ENCODE peak calls at places on chromosomes 4 and X, in six cellular contexts. R is body of pancreas, G is heart left ventricle, O is HepG2, B is A549, I is K562. W is an unnamed sample.
A peak's percentile ranks its signal among the peaks of the same experiment; 100 is the strongest.

GRCh38 chr4:25843340-25844097 is 19.3 kb downstream of the SEL1L3 start:
- ATAC-seq in B (no peak), R (peak; percentile 72), O (peak; percentile 41), G (peak; percentile 74), I (peak; percentile 48), W (peak; percentile 13)

GRCh38 chrX:48514126-48514806 is 5.5 kb downstream of the PORCN start:
- ATAC-seq in O (no peak), G (no peak), B (no peak), I (no peak), R (no peak), W (no peak)

GRCh38 chr4:73603307-73603710 is 16.9 kb downstream of the RASSF6 start:
- ATAC-seq in I (no peak), O (peak; percentile 64), B (peak; percentile 81), R (peak; percentile 89), G (no peak), W (no peak)

GRCh38 chr4:104129243-104129642 is 365.5 kb downstream of the CXXC4 start:
- ATAC-seq in G (no peak), O (peak; percentile 66), B (peak; percentile 76), R (peak; percentile 44), I (no peak), W (no peak)

GRCh38 chr4:47017494-47017893 is 13.9 kb upstream of the GABRB1 start:
- ATAC-seq in B (no peak), O (no peak), I (no peak), R (no peak), G (no peak), W (no peak)

GRCh38 chr4:71558248-71558647 is 219.4 kb downstream of the SLC4A4 start:
- ATAC-seq in R (no peak), B (no peak), O (no peak), G (no peak), I (no peak), W (no peak)

GRCh38 chr4:100149190-100149589 is 41.1 kb downstream of the DDIT4L start:
- ATAC-seq in I (no peak), B (no peak), G (no peak), R (no peak), O (no peak), W (no peak)

GRCh38 chr4:67696061-67696460 is 4.9 kb downstream of the UBA6 start:
- ATAC-seq in G (no peak), I (no peak), O (no peak), R (no peak), B (no peak), W (no peak)

GRCh38 chr4:116520886-116521285 is 564.5 kb downstream of the TRAM1L1 start:
- ATAC-seq in R (no peak), I (no peak), O (no peak), G (no peak), B (no peak), W (no peak)

GRCh38 chr4:152938237-152938969 is 2.3 kb downstream of the FHDC1 start:
- ATAC-seq in O (no peak), R (no peak), I (no peak), G (peak; percentile 7), B (no peak), W (no peak)

GRCh38 chrX:46327229-46328081 is 217.8 kb downstream of the ZNF674 start:
- ATAC-seq in B (peak; percentile 88), O (peak; percentile 98), G (peak; percentile 58), I (no peak), R (peak; percentile 91), W (no peak)

GRCh38 chrX:10393899-10394298 is 226.5 kb downstream of the MID1 start:
- ATAC-seq in O (no peak), I (no peak), G (no peak), B (peak; percentile 47), R (no peak), W (no peak)

GRCh38 chr4:67963345-67963744 is at the start of gene TMPRSS11A:
- ATAC-seq in O (no peak), G (no peak), I (no peak), R (no peak), B (no peak), W (no peak)

GRCh38 chr4:165299399-165300060 is 27.9 kb upstream of the MSMO1 start:
- ATAC-seq in R (no peak), B (no peak), O (no peak), I (no peak), G (peak; percentile 52), W (no peak)

DNA sequence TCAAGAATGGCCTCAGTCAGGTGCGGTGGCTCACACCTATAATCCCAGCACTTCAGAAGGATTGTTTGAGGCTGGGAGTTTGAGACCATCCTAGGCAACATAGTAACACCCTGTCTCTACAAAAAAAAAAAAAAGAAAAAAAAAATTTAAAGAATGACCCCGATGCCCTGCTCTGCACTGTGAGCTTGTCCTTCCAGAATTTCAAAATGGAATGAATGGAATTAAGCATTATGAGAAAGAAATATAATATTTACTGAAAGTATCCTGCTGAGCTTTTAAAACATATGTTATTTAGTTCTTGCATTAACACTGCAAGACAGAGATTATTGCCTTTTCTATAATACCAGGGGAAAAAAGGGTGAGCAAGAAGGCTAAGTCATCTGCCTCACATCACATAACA is 42.0 kb upstream of the GAB1 start:
- ATAC-seq in R (no peak), O (no peak), G (peak; percentile 10), B (no peak), I (no peak), W (peak; percentile 46)
- H3K27ac ChIP-seq in R (no peak overlapping the region), O (no peak overlapping the region), G (peak overlapping the region; percentile 32), B (no peak overlapping the region), I (no peak overlapping the region), W (peak overlapping the region; percentile 64)

GRCh38 chr4:5993063-5993745 is 25.0 kb downstream of the C4orf50 start:
- ATAC-seq in G (no peak), I (no peak), O (no peak), B (no peak), R (no peak), W (no peak)

GRCh38 chr4:5996641-5997040 is 21.6 kb downstream of the C4orf50 start:
- ATAC-seq in O (no peak), G (no peak), I (no peak), B (no peak), R (no peak), W (no peak)

GRCh38 chr4:5993876-5994811 is 24.1 kb downstream of the C4orf50 start:
- ATAC-seq in B (no peak), G (no peak), O (no peak), R (no peak), I (no peak), W (no peak)

GRCh38 chr4:5998333-5998936 is 19.8 kb downstream of the C4orf50 start:
- ATAC-seq in O (peak; percentile 91), B (peak; percentile 86), I (peak; percentile 93), G (peak; percentile 75), R (peak; percentile 71), W (no peak)

GRCh38 chr4:5995901-5996623 is 22.2 kb downstream of the C4orf50 start:
- ATAC-seq in B (no peak), I (no peak), G (no peak), R (no peak), O (no peak), W (no peak)
- H3K4me1 ChIP-seq in B (no peaks in the 10 kb centered on the region), I (no peaks in the 10 kb centered on the region), G (no peaks in the 10 kb centered on the region), R (no peaks in the 10 kb centered on the region), O (no peaks in the 10 kb centered on the region), W (no peaks in the 10 kb centered on the region)

GRCh38 chrX:110316351-110317078 is 1.4 kb downstream of the AMMECR1 start:
- ATAC-seq in B (no peak), O (peak; percentile 18), I (peak; percentile 7), R (no peak), G (no peak), W (no peak)

GRCh38 chrX:110317079-110317819 is 636 bp downstream of the AMMECR1 start:
- ATAC-seq in I (peak; percentile 53), O (peak; percentile 66), B (peak; percentile 55), G (peak; percentile 56), R (peak; percentile 21), W (peak; percentile 9)

GRCh38 chrX:110317820-110318663 is at the start of gene AMMECR1:
- ATAC-seq in B (peak; percentile 84), G (peak; percentile 97), O (peak; percentile 87), I (peak; percentile 75), R (peak; percentile 96), W (peak; percentile 95)

GRCh38 chrX:110318664-110318968 is 731 bp upstream of the AMMECR1 start:
- ATAC-seq in G (no peak), R (peak; percentile 57), B (peak; percentile 57), O (peak; percentile 61), I (peak; percentile 7), W (no peak)

DNA sequence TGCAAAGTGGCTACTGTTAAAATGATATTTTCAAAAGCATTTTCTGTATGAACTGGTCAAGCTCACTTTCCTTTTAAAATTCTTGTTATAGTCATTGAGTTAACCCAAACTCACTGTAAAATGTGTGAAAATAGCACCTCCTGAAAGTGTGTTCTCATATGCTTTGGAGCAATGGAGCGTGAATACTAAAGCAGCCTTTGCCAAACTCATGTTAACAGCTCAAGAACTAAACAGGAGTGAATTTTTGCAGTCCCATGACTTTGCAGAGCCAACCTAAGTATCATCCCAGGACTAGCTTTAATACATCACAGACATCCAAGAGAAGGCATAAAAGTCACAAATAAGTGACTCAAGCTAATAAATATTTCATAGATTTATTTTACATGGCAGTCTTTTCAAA is 2.3 kb downstream of the AMMECR1 start:
- ATAC-seq in B (no peak), R (no peak), I (peak; percentile 13), G (no peak), O (no peak), W (no peak)
- TF ChIP-seq POLR2A in B (no peak), R (no peak), I (no peak), G (no peak), O (no peak), W (no peak)

GRCh38 chr4:38133711-38134480 is 173.7 kb downstream of the PTTG2 start:
- ATAC-seq in B (no peak), I (no peak), O (peak; percentile 56), G (no peak), R (peak; percentile 45), W (no peak)

GRCh38 chr4:38131371-38132139 is 171.4 kb downstream of the PTTG2 start:
- ATAC-seq in G (peak; percentile 25), R (no peak), I (peak; percentile 80), B (no peak), O (no peak), W (peak; percentile 8)

GRCh38 chr4:38130884-38131283 is 170.7 kb downstream of the PTTG2 start:
- ATAC-seq in I (no peak), R (no peak), O (no peak), G (no peak), B (no peak), W (no peak)

GRCh38 chr4:38132843-38133662 is 172.9 kb downstream of the PTTG2 start:
- ATAC-seq in B (no peak), I (no peak), R (peak; percentile 95), G (no peak), O (peak; percentile 98), W (no peak)

GRCh38 chr4:38132140-38132673 is 172.0 kb downstream of the PTTG2 start:
- ATAC-seq in B (no peak), O (no peak), R (peak; percentile 29), I (no peak), G (peak; percentile 88), W (peak; percentile 92)
- H3K27ac ChIP-seq in B (peak overlapping the region; percentile 38), O (peak overlapping the region; percentile 92), R (peak overlapping the region; percentile 90), I (no peak overlapping the region), G (peak overlapping the region; percentile 79), W (peak overlapping the region; percentile 79)